ENCODE peak calls at places on chromosomes 5 and 9, in six cellular contexts. J is H1, W is IMR-90, L is H9, D is neuronal stem cell, K is mesendoderm. P is an unnamed sample. For H3K27me3, the result is how much of the 10 kb centered on the place peaks cover.

GRCh38 chr5:59786271-59786805 is 107.2 kb downstream of the PDE4D start:
- DNase-seq in J (no peak), K (no peak), W (peak), D (no peak), L (no peak), P (peak)

GRCh38 chr5:81751836-81752643 is 1.1 kb upstream of the SSBP2 start:
- DNase-seq in W (no peak), K (peak), J (no peak), D (peak), L (peak), P (no peak)

GRCh38 chr9:106035810-106036209 is 341.5 kb downstream of the TMEM38B start:
- DNase-seq in W (no peak), D (no peak), J (no peak), L (no peak), K (no peak), P (no peak)

GRCh38 chr9:99319048-99319447 is 97.0 kb downstream of the SEC61B start:
- DNase-seq in D (no peak), J (no peak), K (no peak), L (no peak), W (no peak), P (no peak)

GRCh38 chr5:130189961-130190360 is 285.7 kb downstream of the CHSY3 start:
- DNase-seq in K (no peak), L (no peak), J (no peak), D (no peak), W (no peak), P (no peak)

GRCh38 chr9:79287152-79287766 is 284.5 kb upstream of the TLE4 start:
- DNase-seq in L (no peak), W (no peak), D (peak), J (no peak), K (no peak), P (no peak)

GRCh38 chr5:108193021-108193795 is 188.7 kb downstream of the FBXL17 start:
- DNase-seq in D (no peak), W (peak), K (peak), J (no peak), L (no peak), P (peak)

GRCh38 chr5:102670224-102670836 is 84.8 kb upstream of the PAM start:
- DNase-seq in J (peak), W (no peak), L (peak), D (no peak), K (peak), P (no peak)

GRCh38 chr5:9775339-9775738 is 145.2 kb upstream of the TAS2R1 start:
- DNase-seq in D (no peak), K (peak), J (no peak), W (peak), L (no peak), P (no peak)

GRCh38 chr5:54900906-54901725 is 84.3 kb downstream of the ESM1 start:
- DNase-seq in D (no peak), K (no peak), W (peak), L (no peak), J (no peak), P (peak)

GRCh38 chr5:76145945-76146344 is 62.8 kb downstream of the SV2C start:
- DNase-seq in K (peak), J (peak), L (peak), W (peak), D (no peak), P (no peak)

GRCh38 chr5:100731768-100732167 is 171.3 kb downstream of the ST8SIA4 start:
- DNase-seq in D (no peak), L (no peak), J (no peak), W (no peak), K (no peak), P (peak)

GRCh38 chr5:173310861-173311515 is 17.2 kb downstream of the STC2 start:
- DNase-seq in J (no peak), L (no peak), D (no peak), W (peak), K (no peak), P (no peak)

GRCh38 chr9:110835404-110835803 is 166.8 kb downstream of the MUSK start:
- DNase-seq in J (no peak), K (peak), W (peak), D (no peak), L (no peak), P (peak)

GRCh38 chr5:13378073-13378472 is 566.4 kb downstream of the DNAH5 start:
- DNase-seq in W (peak), J (no peak), K (no peak), L (no peak), D (no peak), P (no peak)

GRCh38 chr5:56420323-56420722 is 187.2 kb upstream of the ANKRD55 start:
- DNase-seq in D (no peak), W (no peak), J (no peak), K (no peak), L (no peak), P (no peak)

GRCh38 chr9:2053883-2054845 is 39.0 kb downstream of the SMARCA2 start:
- DNase-seq in D (no peak), W (peak), K (no peak), J (no peak), L (no peak), P (peak)

GRCh38 chr5:104817127-104817526 is 1254.5 kb upstream of the NUDT12 start:
- DNase-seq in K (no peak), W (no peak), L (no peak), D (no peak), J (no peak), P (no peak)

DNA sequence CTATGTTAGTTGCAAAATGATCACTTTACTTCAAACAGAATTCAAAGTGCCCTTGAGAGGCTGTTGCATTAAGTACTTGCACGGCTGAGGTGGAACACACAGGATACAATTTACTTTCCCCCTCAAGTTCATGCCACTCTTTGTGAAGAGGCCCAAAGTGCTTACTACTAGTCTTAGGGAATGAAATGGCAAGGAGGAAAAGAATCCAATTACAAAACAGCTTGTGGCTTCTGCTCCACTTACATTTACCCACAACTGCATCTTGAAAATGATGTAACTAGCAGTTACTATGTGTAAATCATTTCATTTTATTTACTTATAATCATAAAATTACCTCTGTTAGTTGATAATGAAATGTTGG is 14.6 kb downstream of the FOXD1 start:
- DNase-seq in W (peak), D (no peak), L (no peak), J (no peak), K (no peak), P (peak)
- H3K27me3 ChIP-seq in W (under half), D (under half), L (under half), J (under half), K (under half), P (under half)

DNA sequence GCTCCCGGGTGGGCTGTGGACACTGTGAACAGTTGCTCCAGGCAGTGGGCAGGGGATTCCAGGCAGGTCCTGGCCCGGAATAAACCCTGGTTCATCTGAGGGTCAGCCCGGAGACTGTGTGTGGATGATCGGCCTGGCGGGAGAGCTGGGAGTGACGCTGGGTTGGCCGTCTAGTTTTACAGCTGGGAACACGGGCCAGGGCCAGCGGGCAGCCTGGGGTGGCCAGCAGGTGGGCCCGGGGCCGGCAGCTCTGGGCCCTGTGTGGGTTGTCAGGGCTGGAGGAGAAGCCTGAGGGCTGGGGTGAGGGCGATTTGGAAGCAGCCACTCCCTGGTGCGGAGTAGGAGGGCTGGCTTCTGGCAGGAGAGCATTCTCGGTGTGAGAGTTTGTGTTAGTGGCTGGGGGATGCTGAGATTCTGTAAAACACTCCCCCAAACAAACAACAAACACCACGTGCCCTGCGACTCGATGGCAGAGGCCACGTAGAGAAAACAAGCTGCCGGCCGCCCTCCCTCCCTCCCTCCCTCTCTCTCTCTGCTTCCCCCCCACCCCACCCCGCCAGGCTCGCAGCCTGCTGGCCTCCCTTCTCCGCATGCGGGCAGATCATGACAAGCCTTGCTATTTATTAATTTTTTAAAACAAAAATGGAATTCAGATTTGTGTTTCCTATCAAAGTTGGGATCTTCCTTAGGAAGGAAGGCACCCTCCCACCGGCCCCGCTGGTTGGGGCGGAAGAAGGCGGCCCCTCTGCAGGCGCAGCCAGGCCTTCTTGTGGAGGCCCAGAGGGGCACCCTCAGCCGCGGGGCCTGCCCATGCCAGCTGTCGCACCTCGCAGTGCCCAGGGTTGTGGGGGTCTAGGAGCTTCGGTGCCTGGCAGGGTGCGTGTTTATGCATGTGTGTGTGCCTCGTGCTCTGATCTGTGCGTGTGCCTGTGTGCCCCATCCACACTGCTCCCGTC is 49.5 kb downstream of the RXRA start:
- DNase-seq in J (no peak), W (no peak), L (no peak), K (no peak), D (no peak), P (peak)
- H2BK15ac ChIP-seq in J (no peak), W (no peak), L (no peak), K (no peak), D (no peak), P (no peak)

GRCh38 chr5:93600409-93601052 is 17.5 kb downstream of the NR2F1 start:
- DNase-seq in D (no peak), W (peak), J (no peak), K (no peak), L (no peak), P (peak)

GRCh38 chr5:93598141-93598996 is 15.3 kb downstream of the NR2F1 start:
- DNase-seq in L (no peak), D (no peak), W (peak), J (no peak), K (no peak), P (peak)

GRCh38 chr5:93598997-93599371 is 16.0 kb downstream of the NR2F1 start:
- DNase-seq in L (no peak), W (no peak), J (no peak), K (no peak), D (no peak), P (no peak)

GRCh38 chr5:93601053-93601429 is 18.0 kb downstream of the NR2F1 start:
- DNase-seq in L (no peak), W (no peak), D (no peak), J (no peak), K (no peak), P (no peak)

DNA sequence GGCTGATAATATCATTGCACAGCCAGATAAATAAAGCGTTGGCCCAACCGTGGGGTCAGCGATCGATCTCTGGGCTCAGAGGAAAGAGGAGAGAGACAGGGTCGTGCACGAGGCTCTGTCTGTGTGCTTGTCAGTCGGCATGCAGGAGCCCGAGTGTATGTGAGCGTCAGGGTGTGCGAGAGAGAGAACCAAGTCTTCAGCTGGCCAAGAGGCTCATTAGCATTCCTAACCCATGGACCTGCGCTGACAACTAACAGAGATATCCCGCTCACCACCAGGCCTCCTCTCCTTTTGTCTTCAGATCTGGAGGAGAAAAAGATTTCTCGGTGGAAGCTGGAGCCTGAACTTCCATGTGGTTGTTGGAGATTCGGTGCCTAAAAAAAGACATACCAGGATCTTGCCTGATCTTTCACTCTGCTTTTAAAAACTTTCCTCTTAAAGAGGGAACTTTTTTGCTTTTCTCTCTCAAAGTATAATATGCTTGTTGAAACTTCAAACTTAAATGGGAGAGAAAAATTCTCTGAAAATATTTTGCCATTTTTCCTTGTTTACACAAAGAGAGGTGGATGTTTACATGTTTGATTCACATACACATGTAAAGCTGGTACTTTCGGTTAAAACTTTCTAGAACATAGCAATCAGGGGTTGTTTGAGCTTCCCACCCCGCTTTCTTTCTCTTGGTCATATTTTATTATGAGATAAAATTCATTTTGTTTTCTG is 16.6 kb downstream of the NR2F1 start:
- DNase-seq in D (no peak), W (peak), J (no peak), K (peak), L (peak), P (peak)
- H3K27me3 ChIP-seq in D (under half), W (under half), J (half or more), K (half or more), L (half or more), P (half or more)

GRCh38 chr5:139975306-139975705 is 67.8 kb downstream of the NRG2 start:
- DNase-seq in D (no peak), J (no peak), W (no peak), L (no peak), K (no peak), P (no peak)
- H2BK15ac ChIP-seq in D (no peak), J (no peak), W (no peak), L (no peak), K (no peak), P (no peak)

GRCh38 chr5:179343902-179344300 is 1.4 kb downstream of the ADAMTS2 start:
- DNase-seq in J (peak), K (peak), W (peak), L (peak), D (peak), P (peak)
- H3K27me3 ChIP-seq in J (under half), K (under half), W (under half), L (under half), D (under half), P (half or more)

DNA sequence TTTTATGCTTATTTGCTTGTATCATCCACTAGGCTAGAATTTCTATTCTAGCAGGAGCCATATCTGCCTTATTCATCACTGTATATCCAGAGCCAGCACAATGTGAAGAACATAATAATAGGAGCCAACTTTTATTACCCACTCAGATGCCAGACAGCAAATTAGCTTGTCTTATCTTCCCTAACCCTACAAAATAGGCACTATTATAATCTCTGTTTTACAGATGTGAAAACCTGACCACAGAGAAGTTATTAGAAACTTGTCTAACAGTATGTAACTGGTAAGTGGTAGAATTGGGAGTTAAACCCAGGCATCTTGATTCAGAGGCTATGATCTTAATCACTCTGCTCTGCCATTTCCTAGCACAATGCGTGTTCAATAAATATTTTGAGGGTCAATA is 579.5 kb downstream of the CAAP1 start:
- DNase-seq in W (no peak), L (no peak), D (no peak), K (no peak), J (no peak), P (no peak)
- H2BK15ac ChIP-seq in W (no peak), L (no peak), D (no peak), K (no peak), J (no peak), P (no peak)

P was measured in mesenchymal stem cell.